ENCODE peak calls at places on chromosome 11, in four cellular contexts. K is activated T-cell treated with anti-CD3 and anti-CD28 coated beads, Interleukin-2, amount 50 U/mL, for 72 hours; N is neural crest cell; D is COR-L47. P is an unnamed sample.

GRCh38 chr11:65774525-65775306 is 6.1 kb downstream of the AP5B1 start:
- DNase-seq in K (no peak), N (no peak), D (no peak), P (no peak)

GRCh38 chr11:1862588-1863351 is 9.9 kb downstream of the LSP1 start:
- DNase-seq in K (no peak), N (no peak), D (no peak), P (no peak)

GRCh38 chr11:129815596-129816461 is at the start of gene TMEM45B:
- DNase-seq in K (peak), N (peak), D (peak), P (peak)

GRCh38 chr11:132056689-132057088 is 686.3 kb downstream of the NTM start:
- DNase-seq in K (no peak), N (no peak), D (no peak), P (no peak)

GRCh38 chr11:68313574-68314202 is 1.3 kb downstream of the LRP5 start:
- DNase-seq in K (no peak), N (no peak), D (no peak), P (no peak)

GRCh38 chr11:60169264-60169915 is 13.5 kb downstream of the MS4A6A start:
- DNase-seq in K (peak), N (no peak), D (no peak), P (no peak)

GRCh38 chr11:134612416-134613030 is 200.5 kb upstream of the B3GAT1 start:
- DNase-seq in K (no peak), N (no peak), D (no peak), P (no peak)

GRCh38 chr11:61555051-61555969 is 25.6 kb downstream of the SYT7 start:
- DNase-seq in K (no peak), N (peak), D (peak), P (no peak)

GRCh38 chr11:119388103-119388502 is 6.6 kb upstream of the USP2 start:
- DNase-seq in K (no peak), N (no peak), D (no peak), P (no peak)

P was measured in NCI-H774.